ENCODE peak calls at places on chromosomes 11 and 22, in four cellular contexts. One of them, this sample, is unnamed.

GRCh38 chr11:17972987-17973386 is 39.9 kb downstream of the SERGEF start:
- DNase-seq in HL-60: no peak
- DNase-seq in stimulated activated CD4-positive, alpha-beta T cell treated with anti-CD3 and anti-CD28 coated beads, Interleukin-4, amount 100 ng/mL, for 4 hours: no peak
- DNase-seq in A172: peak
- DNase-seq in this sample: peak

GRCh38 chr22:48677168-48677520 is 1150.5 kb downstream of the BRD1 start:
- DNase-seq in HL-60: no peak
- DNase-seq in stimulated activated CD4-positive, alpha-beta T cell treated with anti-CD3 and anti-CD28 coated beads, Interleukin-4, amount 100 ng/mL, for 4 hours: no peak
- DNase-seq in A172: no peak
- DNase-seq in this sample: no peak

GRCh38 chr22:44455151-44455962 is 42.7 kb downstream of the RTL6 start:
- DNase-seq in HL-60: no peak
- DNase-seq in stimulated activated CD4-positive, alpha-beta T cell treated with anti-CD3 and anti-CD28 coated beads, Interleukin-4, amount 100 ng/mL, for 4 hours: no peak
- DNase-seq in A172: peak
- DNase-seq in this sample: no peak

GRCh38 chr22:41910599-41911291 is 4.1 kb downstream of the SHISA8 start:
- DNase-seq in HL-60: no peak
- DNase-seq in stimulated activated CD4-positive, alpha-beta T cell treated with anti-CD3 and anti-CD28 coated beads, Interleukin-4, amount 100 ng/mL, for 4 hours: no peak
- DNase-seq in A172: no peak
- DNase-seq in this sample: no peak

GRCh38 chr22:38843201-38843715 is 570 bp downstream of the NPTXR start:
- DNase-seq in HL-60: peak
- DNase-seq in stimulated activated CD4-positive, alpha-beta T cell treated with anti-CD3 and anti-CD28 coated beads, Interleukin-4, amount 100 ng/mL, for 4 hours: peak
- DNase-seq in A172: no peak
- DNase-seq in this sample: no peak

GRCh38 chr11:119727523-119728081 is 1.4 kb downstream of the NECTIN1 start:
- DNase-seq in HL-60: no peak
- DNase-seq in stimulated activated CD4-positive, alpha-beta T cell treated with anti-CD3 and anti-CD28 coated beads, Interleukin-4, amount 100 ng/mL, for 4 hours: no peak
- DNase-seq in A172: no peak
- DNase-seq in this sample: peak

GRCh38 chr11:3642071-3642951 is 519 bp upstream of the ART5 start:
- DNase-seq in HL-60: no peak
- DNase-seq in stimulated activated CD4-positive, alpha-beta T cell treated with anti-CD3 and anti-CD28 coated beads, Interleukin-4, amount 100 ng/mL, for 4 hours: peak
- DNase-seq in A172: peak
- DNase-seq in this sample: peak

GRCh38 chr11:90113541-90113940 is 20.9 kb upstream of the NAALAD2 start:
- DNase-seq in HL-60: no peak
- DNase-seq in stimulated activated CD4-positive, alpha-beta T cell treated with anti-CD3 and anti-CD28 coated beads, Interleukin-4, amount 100 ng/mL, for 4 hours: no peak
- DNase-seq in A172: no peak
- DNase-seq in this sample: peak

GRCh38 chr11:98456281-98456680 is 564.5 kb upstream of the CNTN5 start:
- DNase-seq in HL-60: no peak
- DNase-seq in stimulated activated CD4-positive, alpha-beta T cell treated with anti-CD3 and anti-CD28 coated beads, Interleukin-4, amount 100 ng/mL, for 4 hours: no peak
- DNase-seq in A172: no peak
- DNase-seq in this sample: no peak

GRCh38 chr11:125165111-125165663 is 636 bp downstream of the PKNOX2 start:
- DNase-seq in HL-60: no peak
- DNase-seq in stimulated activated CD4-positive, alpha-beta T cell treated with anti-CD3 and anti-CD28 coated beads, Interleukin-4, amount 100 ng/mL, for 4 hours: peak
- DNase-seq in A172: no peak
- DNase-seq in this sample: no peak

GRCh38 chr11:99020324-99021225 is at the start of gene CNTN5:
- DNase-seq in HL-60: no peak
- DNase-seq in stimulated activated CD4-positive, alpha-beta T cell treated with anti-CD3 and anti-CD28 coated beads, Interleukin-4, amount 100 ng/mL, for 4 hours: peak
- DNase-seq in A172: no peak
- DNase-seq in this sample: no peak

GRCh38 chr11:72629266-72629665 is 45.0 kb downstream of the PDE2A start:
- DNase-seq in HL-60: no peak
- DNase-seq in stimulated activated CD4-positive, alpha-beta T cell treated with anti-CD3 and anti-CD28 coated beads, Interleukin-4, amount 100 ng/mL, for 4 hours: no peak
- DNase-seq in A172: peak
- DNase-seq in this sample: no peak

GRCh38 chr22:41512421-41513194 is 31.7 kb downstream of the POLR3H start:
- DNase-seq in HL-60: no peak
- DNase-seq in stimulated activated CD4-positive, alpha-beta T cell treated with anti-CD3 and anti-CD28 coated beads, Interleukin-4, amount 100 ng/mL, for 4 hours: no peak
- DNase-seq in A172: peak
- DNase-seq in this sample: no peak

GRCh38 chr22:25223269-25223850 is 3.9 kb downstream of the CRYBB2 start:
- DNase-seq in HL-60: no peak
- DNase-seq in stimulated activated CD4-positive, alpha-beta T cell treated with anti-CD3 and anti-CD28 coated beads, Interleukin-4, amount 100 ng/mL, for 4 hours: no peak
- DNase-seq in A172: no peak
- DNase-seq in this sample: no peak

GRCh38 chr11:129790131-129790530 is 25.5 kb upstream of the TMEM45B start:
- DNase-seq in HL-60: peak
- DNase-seq in stimulated activated CD4-positive, alpha-beta T cell treated with anti-CD3 and anti-CD28 coated beads, Interleukin-4, amount 100 ng/mL, for 4 hours: no peak
- DNase-seq in A172: no peak
- DNase-seq in this sample: no peak

This sample was measured in RKO.